ENCODE peak calls at places on chromosomes 6 and 20, in seven cellular contexts. F, T, Y, S, V, W and B are unnamed samples.

GRCh38 chr6:130070747-130071146 is 52.4 kb downstream of the L3MBTL3 start:
- DNase-seq in Y (peak), F (no peak), T (no peak), S (no peak), W (no peak), V (no peak), B (no peak)

GRCh38 chr20:10430000-10430466 is 4.0 kb downstream of the MKKS start:
- DNase-seq in T (no peak), Y (peak), F (no peak), W (no peak), S (no peak), V (no peak), B (no peak)

GRCh38 chr20:57844626-57845596 is 135.1 kb upstream of the PMEPA1 start:
- DNase-seq in T (no peak), F (no peak), W (no peak), S (no peak), V (no peak), Y (no peak), B (no peak)

GRCh38 chr6:159529820-159530405 is 163.1 kb downstream of the SOD2 start:
- DNase-seq in T (no peak), F (no peak), Y (no peak), W (no peak), V (no peak), S (no peak), B (no peak)

GRCh38 chr6:101876431-101876830 is 482.9 kb downstream of the GRIK2 start:
- DNase-seq in T (no peak), V (no peak), F (no peak), S (no peak), Y (no peak), W (no peak), B (no peak)

GRCh38 chr20:16302818-16303217 is 270.4 kb downstream of the KIF16B start:
- DNase-seq in T (no peak), Y (no peak), V (no peak), W (no peak), F (no peak), S (no peak), B (no peak)

GRCh38 chr6:89566930-89567634 is 71.5 kb downstream of the LYRM2 start:
- DNase-seq in F (no peak), S (no peak), W (no peak), Y (peak), T (no peak), V (no peak), B (no peak)

GRCh38 chr6:36556281-36556680 is 9.0 kb upstream of the STK38 start:
- DNase-seq in S (no peak), V (no peak), T (no peak), Y (no peak), W (no peak), F (no peak), B (no peak)

GRCh38 chr20:17867546-17867945 is 101.0 kb downstream of the SNX5 start:
- DNase-seq in F (no peak), S (no peak), W (peak), Y (no peak), T (no peak), V (no peak), B (no peak)

GRCh38 chr6:168163096-168163731 is 84.2 kb upstream of the FRMD1 start:
- DNase-seq in S (no peak), V (no peak), W (peak), T (no peak), F (no peak), Y (peak), B (no peak)

GRCh38 chr6:89585156-89585555 is 53.4 kb downstream of the LYRM2 start:
- DNase-seq in W (no peak), V (no peak), S (no peak), T (no peak), F (no peak), Y (peak), B (no peak)

GRCh38 chr6:12963566-12963965 is 247.0 kb downstream of the PHACTR1 start:
- DNase-seq in V (no peak), W (no peak), S (no peak), F (no peak), T (no peak), Y (no peak), B (no peak)

GRCh38 chr6:35294308-35294945 is 3.2 kb upstream of the DEF6 start:
- DNase-seq in T (no peak), F (no peak), V (no peak), W (peak), S (no peak), Y (no peak), B (no peak)

GRCh38 chr6:142746524-142746923 is 198.5 kb downstream of the HIVEP2 start:
- DNase-seq in Y (no peak), W (peak), F (no peak), T (no peak), V (no peak), S (no peak), B (no peak)
- TF ChIP-seq CTCF in Y (peak), W (peak), F (peak), T (peak), V (peak), S (no peak), B (no peak)

DNA sequence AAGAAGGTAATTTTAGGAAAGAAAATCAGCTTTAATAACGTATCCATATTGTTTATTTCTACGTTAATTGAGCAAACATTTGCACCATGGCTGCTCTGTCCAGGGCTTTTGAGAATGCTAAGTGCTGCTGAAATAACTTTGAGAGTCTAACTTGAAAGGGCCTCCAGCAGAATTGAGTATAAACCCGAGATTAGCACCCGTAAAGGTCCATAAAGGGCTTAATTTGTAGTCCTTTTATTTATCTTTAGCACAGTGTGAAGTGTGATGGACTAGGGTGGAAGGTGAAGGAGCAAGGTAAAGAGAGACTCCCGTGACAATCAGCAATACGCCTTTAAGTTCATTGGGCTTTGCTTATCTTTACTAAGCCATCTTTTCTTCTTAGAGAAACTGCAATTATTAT is 77.7 kb upstream of the SUPT3H start:
- DNase-seq in S (no peak), V (no peak), T (no peak), W (no peak), Y (no peak), F (no peak), B (no peak)
- TF ChIP-seq CTCF in S (no peak), V (no peak), T (no peak), W (no peak), Y (no peak), F (no peak), B (no peak)

DNA sequence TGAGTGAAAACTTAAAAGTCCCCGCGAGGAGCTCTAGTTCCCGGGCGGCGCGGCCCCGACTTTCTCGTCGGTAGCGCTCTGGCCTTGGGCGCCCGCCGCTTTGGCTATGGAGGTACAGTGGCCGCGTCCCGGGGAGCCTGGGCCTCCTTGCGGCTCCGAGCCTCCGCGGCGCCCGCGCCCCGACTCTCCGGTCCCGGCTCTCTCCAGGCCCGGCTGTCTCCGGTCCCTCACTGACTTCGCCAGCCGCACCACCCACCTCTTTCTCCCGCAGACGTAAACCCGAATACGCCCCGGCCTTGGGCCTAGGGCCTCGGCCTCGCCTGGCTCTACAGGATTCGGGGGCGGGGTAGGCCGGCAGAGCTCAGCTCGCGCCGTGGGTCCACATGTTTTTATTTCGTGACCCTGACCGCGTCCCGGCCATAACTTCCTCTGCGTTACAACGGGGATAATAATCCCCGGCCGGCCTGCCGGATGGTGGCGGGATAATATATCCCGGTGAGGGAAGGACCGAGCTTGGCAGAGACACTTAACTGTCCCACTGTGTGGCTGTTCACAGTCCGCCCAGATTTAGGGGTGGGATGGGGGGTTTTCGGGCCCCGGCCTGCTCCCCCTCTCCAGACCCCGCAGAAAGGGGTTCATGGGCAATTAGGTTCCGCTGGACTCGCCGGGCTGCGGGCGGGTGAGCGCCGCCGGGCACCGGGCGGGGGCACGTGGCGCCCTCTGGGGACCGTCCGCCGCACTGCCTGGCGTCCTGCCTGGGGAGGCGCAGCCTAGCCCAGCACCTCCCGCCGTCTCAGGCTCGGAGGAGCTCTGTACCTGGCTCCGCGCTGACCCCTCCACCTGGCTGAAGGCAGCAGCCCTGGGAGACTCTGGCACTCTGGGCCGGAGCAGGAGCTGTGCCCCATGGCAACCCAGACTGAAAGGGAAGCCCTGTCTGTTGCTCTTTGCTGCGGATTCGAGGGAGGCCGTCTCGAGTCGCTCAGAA is 10.1 kb upstream of the TBX18 start:
- DNase-seq in V (peak), S (no peak), Y (no peak), T (no peak), F (no peak), W (peak), B (no peak)
- TF ChIP-seq CTCF in V (no peak), S (no peak), Y (peak), T (peak), F (peak), W (peak), B (no peak)

GRCh38 chr20:40945754-40946451 is 82.7 kb upstream of the TOP1 start:
- DNase-seq in V (no peak), F (no peak), S (no peak), Y (peak), W (peak), T (peak), B (no peak)
- TF ChIP-seq CTCF in V (peak), F (peak), S (no peak), Y (peak), W (peak), T (peak), B (no peak)

DNA sequence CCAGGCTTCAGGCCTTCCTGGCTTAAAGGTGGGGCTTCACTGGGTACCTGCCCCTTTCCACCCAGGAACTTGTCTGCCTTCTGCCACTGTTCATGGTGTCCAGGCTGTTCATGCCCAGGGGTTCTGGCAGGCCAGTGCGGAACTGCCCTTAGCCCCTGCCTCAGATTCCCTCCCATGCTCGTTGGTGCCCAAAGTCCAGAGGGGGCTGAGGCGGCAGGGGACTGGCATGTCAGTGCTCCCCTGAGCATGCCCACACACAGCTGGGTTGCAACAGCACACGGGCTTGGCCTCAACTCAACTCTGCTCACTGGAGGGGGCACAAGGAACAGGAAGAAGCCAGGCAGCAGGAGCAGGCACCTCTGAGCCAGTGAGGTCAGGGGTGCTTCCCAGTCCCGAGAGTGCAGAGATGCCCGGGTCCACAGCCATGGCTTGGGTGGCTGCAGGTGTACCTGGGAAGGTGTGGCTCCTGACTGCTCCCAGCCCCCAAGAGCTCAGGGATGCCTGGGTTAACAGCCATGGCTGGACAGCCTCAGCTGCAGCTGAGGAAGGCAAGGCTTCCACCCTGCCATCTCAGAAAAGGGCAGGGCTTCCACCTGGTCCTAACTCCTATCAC is 845.9 kb downstream of the EYS start:
- DNase-seq in V (no peak), T (no peak), F (no peak), W (no peak), Y (no peak), S (no peak), B (no peak)
- TF ChIP-seq CTCF in V (no peak), T (no peak), F (no peak), W (no peak), Y (no peak), S (no peak), B (no peak)

GRCh38 chr20:49853640-49854039 is 41.0 kb downstream of the SLC9A8 start:
- DNase-seq in Y (peak), W (peak), V (no peak), F (peak), T (no peak), S (no peak), B (no peak)
- TF ChIP-seq CTCF in Y (no peak), W (no peak), V (no peak), F (no peak), T (no peak), S (no peak), B (no peak)